ENCODE peak calls at places on chromosomes 2 and 18, in five cellular contexts. One of them, this sample, is unnamed. For H3K9me3, the result is how much of the 10 kb centered on the place peaks cover.

GRCh38 chr2:19362652-19363473 is 4.4 kb upstream of the OSR1 start:
- DNase-seq in left ventricle myocardium inferior: peak
- DNase-seq in A673: peak
- DNase-seq in spleen: peak
- DNase-seq in thoracic aorta: no peak
- DNase-seq in this sample: peak

GRCh38 chr2:24175631-24176030 is 778 bp downstream of the FAM228A start:
- DNase-seq in A673: no peak
- DNase-seq in left ventricle myocardium inferior: no peak
- DNase-seq in thoracic aorta: no peak
- DNase-seq in spleen: no peak
- DNase-seq in this sample: no peak

GRCh38 chr2:229340086-229340760 is 69.1 kb upstream of the PID1 start:
- DNase-seq in A673: no peak
- DNase-seq in thoracic aorta: no peak
- DNase-seq in spleen: no peak
- DNase-seq in left ventricle myocardium inferior: no peak
- DNase-seq in this sample: peak

GRCh38 chr2:26816893-26817292 is 31.0 kb downstream of the CENPA start:
- DNase-seq in A673: no peak
- DNase-seq in left ventricle myocardium inferior: no peak
- DNase-seq in thoracic aorta: no peak
- DNase-seq in spleen: no peak
- DNase-seq in this sample: no peak

GRCh38 chr2:85792783-85793441 is 39.1 kb downstream of the ATOH8 start:
- DNase-seq in left ventricle myocardium inferior: no peak
- DNase-seq in A673: peak
- DNase-seq in spleen: peak
- DNase-seq in thoracic aorta: no peak
- DNase-seq in this sample: peak

GRCh38 chr2:74312913-74313312 is 30.3 kb downstream of the SLC4A5 start:
- DNase-seq in spleen: no peak
- DNase-seq in A673: no peak
- DNase-seq in thoracic aorta: no peak
- DNase-seq in left ventricle myocardium inferior: no peak
- DNase-seq in this sample: no peak

GRCh38 chr2:123958011-123958410 is 67.1 kb upstream of the CNTNAP5 start:
- DNase-seq in A673: no peak
- DNase-seq in left ventricle myocardium inferior: no peak
- DNase-seq in thoracic aorta: no peak
- DNase-seq in spleen: no peak
- DNase-seq in this sample: no peak

GRCh38 chr2:205637037-205637602 is 45.2 kb upstream of the NRP2 start:
- DNase-seq in A673: no peak
- DNase-seq in thoracic aorta: no peak
- DNase-seq in spleen: no peak
- DNase-seq in left ventricle myocardium inferior: no peak
- DNase-seq in this sample: no peak

GRCh38 chr2:219461061-219461514 is 26.4 kb downstream of the SPEG start:
- DNase-seq in spleen: no peak
- DNase-seq in thoracic aorta: no peak
- DNase-seq in left ventricle myocardium inferior: peak
- DNase-seq in A673: no peak
- DNase-seq in this sample: peak

GRCh38 chr2:191863988-191864387 is 17.1 kb upstream of the CAVIN2 start:
- DNase-seq in thoracic aorta: no peak
- DNase-seq in spleen: no peak
- DNase-seq in left ventricle myocardium inferior: no peak
- DNase-seq in A673: no peak
- DNase-seq in this sample: no peak

GRCh38 chr2:208183937-208184336 is 5.9 kb downstream of the C2orf80 start:
- DNase-seq in A673: no peak
- DNase-seq in left ventricle myocardium inferior: no peak
- DNase-seq in thoracic aorta: no peak
- DNase-seq in spleen: no peak
- DNase-seq in this sample: peak

GRCh38 chr2:71358931-71359671 is 27.5 kb downstream of the ZNF638 start:
- DNase-seq in left ventricle myocardium inferior: no peak
- DNase-seq in spleen: no peak
- DNase-seq in A673: no peak
- DNase-seq in thoracic aorta: no peak
- DNase-seq in this sample: no peak

GRCh38 chr2:23523651-23524260 is 138.8 kb downstream of the KLHL29 start:
- DNase-seq in thoracic aorta: peak
- DNase-seq in A673: no peak
- DNase-seq in left ventricle myocardium inferior: no peak
- DNase-seq in spleen: no peak
- DNase-seq in this sample: peak

GRCh38 chr2:216688731-216689360 is 6.5 kb downstream of the IGFBP5 start:
- DNase-seq in spleen: no peak
- DNase-seq in left ventricle myocardium inferior: peak
- DNase-seq in A673: no peak
- DNase-seq in thoracic aorta: no peak
- DNase-seq in this sample: no peak

GRCh38 chr2:113136828-113137775 is 9.7 kb downstream of the IL1RN start:
- DNase-seq in spleen: no peak
- DNase-seq in thoracic aorta: no peak
- DNase-seq in A673: peak
- DNase-seq in left ventricle myocardium inferior: no peak
- DNase-seq in this sample: peak

DNA sequence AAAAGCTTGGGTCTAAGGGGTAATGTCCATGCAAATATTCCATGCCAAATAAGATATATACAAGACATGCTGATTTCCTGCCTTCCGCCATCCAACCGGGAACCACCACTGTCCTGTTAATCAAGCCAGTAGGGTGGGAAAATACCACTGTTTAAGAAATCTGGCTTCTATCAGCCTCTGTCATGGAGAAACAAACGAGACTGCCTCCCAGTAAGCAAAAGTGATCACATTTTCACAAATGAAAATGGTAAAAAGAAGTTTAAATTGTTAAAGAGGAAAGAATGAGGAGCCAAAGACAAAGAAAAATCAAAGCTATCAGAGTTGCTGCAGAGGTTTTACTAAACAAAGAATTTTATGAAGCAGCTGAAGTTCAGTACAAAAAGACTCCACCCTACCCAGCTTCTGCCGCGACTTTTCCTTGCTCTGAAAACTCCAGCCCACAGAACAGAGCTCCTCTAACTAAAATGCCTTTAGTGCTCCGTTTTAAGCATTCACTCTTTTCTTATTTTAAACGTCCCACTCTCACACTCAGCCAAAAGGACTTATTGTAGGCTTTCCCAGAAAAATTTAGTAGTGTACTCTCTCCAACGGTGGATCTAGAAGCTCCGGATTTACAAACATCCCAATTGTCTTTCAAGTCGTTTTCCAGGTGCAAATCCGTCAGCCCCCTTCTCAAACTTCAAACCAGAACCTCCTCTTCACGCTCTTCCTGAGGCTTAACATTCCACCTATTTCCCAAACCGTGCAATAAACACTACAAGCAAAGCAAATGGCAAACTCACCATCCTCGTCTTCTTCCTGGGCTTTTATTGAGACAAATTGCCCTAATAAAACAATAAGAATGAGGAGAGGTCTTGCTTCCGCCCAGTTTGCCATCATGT is 595 bp downstream of the COL5A2 start:
- DNase-seq in spleen: no peak
- DNase-seq in thoracic aorta: no peak
- DNase-seq in left ventricle myocardium inferior: peak
- DNase-seq in A673: peak
- DNase-seq in this sample: peak
- H3K4me3 ChIP-seq in spleen: peak
- H3K4me3 ChIP-seq in thoracic aorta: peak
- H3K4me3 ChIP-seq in left ventricle myocardium inferior: peak
- H3K4me3 ChIP-seq in A673: peak
- H3K4me3 ChIP-seq in this sample: peak

GRCh38 chr18:9922592-9923308 is 8.9 kb downstream of the VAPA start:
- DNase-seq in left ventricle myocardium inferior: no peak
- DNase-seq in thoracic aorta: no peak
- DNase-seq in spleen: no peak
- DNase-seq in A673: no peak
- DNase-seq in this sample: no peak
- H3K27ac ChIP-seq in left ventricle myocardium inferior: peak
- H3K27ac ChIP-seq in thoracic aorta: peak
- H3K27ac ChIP-seq in spleen: no peak
- H3K27ac ChIP-seq in A673: no peak
- H3K27ac ChIP-seq in this sample: no peak

GRCh38 chr2:17229414-17229813 is 288.8 kb downstream of the RAD51AP2 start:
- DNase-seq in A673: no peak
- DNase-seq in left ventricle myocardium inferior: no peak
- DNase-seq in spleen: no peak
- DNase-seq in thoracic aorta: no peak
- DNase-seq in this sample: no peak
- H3K9me3 ChIP-seq in A673: under half
- H3K9me3 ChIP-seq in left ventricle myocardium inferior: under half
- H3K9me3 ChIP-seq in spleen: under half
- H3K9me3 ChIP-seq in thoracic aorta: under half
- H3K9me3 ChIP-seq in this sample: under half

GRCh38 chr2:235086481-235087184 is 134.8 kb downstream of the SH3BP4 start:
- DNase-seq in spleen: no peak
- DNase-seq in left ventricle myocardium inferior: no peak
- DNase-seq in thoracic aorta: no peak
- DNase-seq in A673: no peak
- DNase-seq in this sample: no peak

GRCh38 chr2:235091421-235091820 is 139.6 kb downstream of the SH3BP4 start:
- DNase-seq in thoracic aorta: no peak
- DNase-seq in A673: no peak
- DNase-seq in spleen: no peak
- DNase-seq in left ventricle myocardium inferior: no peak
- DNase-seq in this sample: no peak

GRCh38 chr2:235088608-235089020 is 136.8 kb downstream of the SH3BP4 start:
- DNase-seq in left ventricle myocardium inferior: no peak
- DNase-seq in A673: no peak
- DNase-seq in spleen: no peak
- DNase-seq in thoracic aorta: no peak
- DNase-seq in this sample: no peak

GRCh38 chr2:235085476-235085875 is 133.7 kb downstream of the SH3BP4 start:
- DNase-seq in left ventricle myocardium inferior: no peak
- DNase-seq in thoracic aorta: no peak
- DNase-seq in spleen: no peak
- DNase-seq in A673: peak
- DNase-seq in this sample: no peak

GRCh38 chr2:235087812-235088607 is 136.2 kb downstream of the SH3BP4 start:
- DNase-seq in left ventricle myocardium inferior: peak
- DNase-seq in spleen: no peak
- DNase-seq in A673: no peak
- DNase-seq in thoracic aorta: no peak
- DNase-seq in this sample: peak
- H3K4me3 ChIP-seq in left ventricle myocardium inferior: peak
- H3K4me3 ChIP-seq in spleen: no peak
- H3K4me3 ChIP-seq in A673: no peak
- H3K4me3 ChIP-seq in thoracic aorta: peak
- H3K4me3 ChIP-seq in this sample: no peak

GRCh38 chr2:8534386-8534728 is 147.5 kb upstream of the ID2 start:
- DNase-seq in A673: no peak
- DNase-seq in left ventricle myocardium inferior: no peak
- DNase-seq in thoracic aorta: no peak
- DNase-seq in spleen: no peak
- DNase-seq in this sample: no peak
- H3K27ac ChIP-seq in A673: no peak
- H3K27ac ChIP-seq in left ventricle myocardium inferior: peak
- H3K27ac ChIP-seq in thoracic aorta: peak
- H3K27ac ChIP-seq in spleen: peak
- H3K27ac ChIP-seq in this sample: no peak

GRCh38 chr18:72104851-72105250 is 439.3 kb downstream of the CBLN2 start:
- DNase-seq in thoracic aorta: no peak
- DNase-seq in A673: no peak
- DNase-seq in left ventricle myocardium inferior: no peak
- DNase-seq in spleen: no peak
- DNase-seq in this sample: no peak

DNA sequence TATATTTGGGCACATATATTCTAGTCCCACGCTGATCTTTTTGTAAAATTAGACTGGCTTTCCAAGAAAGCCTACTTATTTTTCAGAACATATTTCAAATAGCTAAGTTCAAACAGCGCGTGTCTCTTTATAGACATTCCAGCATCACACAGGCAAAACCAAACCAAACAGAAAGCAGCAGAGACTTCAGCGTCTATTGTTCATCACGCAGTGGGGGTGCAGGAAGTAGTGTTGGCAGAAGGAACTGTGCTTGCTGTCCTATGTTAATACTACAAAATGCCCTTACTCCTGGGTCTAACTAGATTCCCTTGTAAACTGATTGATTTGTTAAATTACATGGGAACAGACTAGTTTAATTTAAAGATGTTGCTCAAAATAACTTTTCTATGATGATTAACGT is 436.5 kb downstream of the CBLN2 start:
- DNase-seq in left ventricle myocardium inferior: no peak
- DNase-seq in A673: peak
- DNase-seq in spleen: no peak
- DNase-seq in thoracic aorta: no peak
- DNase-seq in this sample: no peak
- H3K9me3 ChIP-seq in left ventricle myocardium inferior: under half
- H3K9me3 ChIP-seq in A673: under half
- H3K9me3 ChIP-seq in spleen: under half
- H3K9me3 ChIP-seq in thoracic aorta: under half
- H3K9me3 ChIP-seq in this sample: under half

GRCh38 chr2:64455031-64455332 is 1.0 kb downstream of the LGALSL start:
- DNase-seq in spleen: no peak
- DNase-seq in left ventricle myocardium inferior: no peak
- DNase-seq in thoracic aorta: no peak
- DNase-seq in A673: no peak
- DNase-seq in this sample: no peak
- H3K4me3 ChIP-seq in spleen: peak
- H3K4me3 ChIP-seq in left ventricle myocardium inferior: peak
- H3K4me3 ChIP-seq in thoracic aorta: peak
- H3K4me3 ChIP-seq in A673: peak
- H3K4me3 ChIP-seq in this sample: peak

GRCh38 chr18:51980101-51980500 is 359.9 kb upstream of the DCC start:
- DNase-seq in A673: no peak
- DNase-seq in left ventricle myocardium inferior: no peak
- DNase-seq in spleen: no peak
- DNase-seq in thoracic aorta: no peak
- DNase-seq in this sample: no peak
- H3K27ac ChIP-seq in A673: no peak
- H3K27ac ChIP-seq in left ventricle myocardium inferior: no peak
- H3K27ac ChIP-seq in spleen: no peak
- H3K27ac ChIP-seq in thoracic aorta: no peak
- H3K27ac ChIP-seq in this sample: no peak